ENCODE peak calls at places on chromosomes 5 and 9, in six cellular contexts. G is H1, N is IMR-90, U is neuronal stem cell, D is mesenchymal stem cell, T is mesendoderm. H is an unnamed sample.

GRCh38 chr5:76544268-76544926 is 78.8 kb downstream of the F2RL2 start:
- DNase-seq in N (peak; percentile 13), T (peak; percentile 71), G (no peak), D (peak; percentile 34), U (peak; percentile 8), H (no peak)

GRCh38 chr5:89878140-89878570 is 531.4 kb downstream of the CETN3 start:
- DNase-seq in D (peak; percentile 92), T (peak; percentile 73), N (peak; percentile 54), U (no peak), G (no peak), H (peak; percentile 12)

GRCh38 chr9:126337690-126338426 is 11.2 kb downstream of the MVB12B start:
- DNase-seq in G (no peak), D (no peak), N (no peak), U (no peak), T (no peak), H (peak; percentile 35)

GRCh38 chr5:125410501-125411162 is 664.2 kb upstream of the ZNF608 start:
- DNase-seq in G (no peak), U (no peak), T (no peak), N (peak; percentile 67), D (peak; percentile 57), H (peak; percentile 53)

GRCh38 chr5:157271740-157272271 is 5.9 kb downstream of the CYFIP2 start:
- DNase-seq in U (no peak), G (no peak), T (no peak), N (no peak), D (no peak), H (no peak)

GRCh38 chr9:136709454-136710109 is 2.8 kb upstream of the DIPK1B start:
- DNase-seq in U (no peak), N (no peak), G (no peak), T (no peak), D (no peak), H (no peak)

GRCh38 chr9:26426732-26427131 is 465.9 kb downstream of the CAAP1 start:
- DNase-seq in G (peak; percentile 49), D (no peak), U (no peak), N (no peak), T (peak; percentile 59), H (no peak)

GRCh38 chr5:134738963-134739661 is 764 bp downstream of the CAMLG start:
- DNase-seq in T (peak; percentile 76), U (peak; percentile 27), D (peak; percentile 73), N (peak; percentile 49), G (peak; percentile 57), H (peak; percentile 46)

GRCh38 chr9:134983506-134984371 is 66.0 kb upstream of the FCN1 start:
- DNase-seq in T (no peak), N (no peak), U (no peak), G (no peak), D (no peak), H (no peak)

GRCh38 chr5:108966910-108967309 is 219.2 kb downstream of the FER start:
- DNase-seq in N (no peak), U (no peak), T (peak; percentile 1), G (no peak), D (no peak), H (no peak)

GRCh38 chr9:88528356-88528755 is 6.6 kb upstream of the NXNL2 start:
- DNase-seq in T (no peak), G (no peak), D (peak; percentile 18), N (peak; percentile 33), U (no peak), H (no peak)

GRCh38 chr9:114930063-114930812 is at the start of gene TNFSF8:
- DNase-seq in N (no peak), U (no peak), G (no peak), D (no peak), T (no peak), H (no peak)

GRCh38 chr5:10452768-10453331 is 11.2 kb downstream of the ROPN1L start:
- DNase-seq in N (peak; percentile 95), T (peak; percentile 89), G (no peak), U (peak; percentile 49), D (peak; percentile 84), H (peak; percentile 73)

GRCh38 chr9:127463891-127464290 is 12.6 kb downstream of the LRSAM1 start:
- DNase-seq in U (no peak), T (no peak), G (no peak), N (peak; percentile 76), D (peak; percentile 40), H (no peak)

GRCh38 chr5:57539281-57539701 is 56.7 kb upstream of the ACTBL2 start:
- DNase-seq in D (peak; percentile 22), G (no peak), N (peak; percentile 74), U (no peak), T (no peak), H (no peak)

GRCh38 chr5:176514244-176514918 is 22.8 kb downstream of the RNF44 start:
- DNase-seq in T (no peak), U (no peak), G (no peak), N (no peak), D (no peak), H (peak; percentile 50)
- H3K79me1 ChIP-seq in T (no peaks in the 10 kb centered on the region), U (no peaks in the 10 kb centered on the region), G (no peaks in the 10 kb centered on the region), N (no peaks in the 10 kb centered on the region), D (peaks cover 2% of the 10 kb centered on the region), H (peaks cover 2% of the 10 kb centered on the region)

DNA sequence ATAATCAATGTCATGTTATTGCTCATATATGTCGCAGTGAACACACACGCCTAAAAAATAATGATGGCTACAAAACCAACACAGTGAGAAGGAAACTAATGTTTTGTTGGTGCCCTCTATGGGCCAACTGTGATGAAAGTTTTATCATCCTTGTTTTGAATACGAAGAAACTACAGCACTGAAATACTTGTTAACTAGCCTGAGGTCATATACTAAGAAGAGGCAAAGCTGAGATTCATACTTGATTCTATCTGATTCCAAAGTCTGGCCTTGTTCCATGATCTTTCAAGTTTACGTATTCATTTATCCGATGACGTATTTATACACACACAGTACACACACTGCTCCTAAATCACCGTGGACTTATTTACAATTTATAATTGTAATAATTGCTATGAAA is 16.1 kb upstream of the DRD1 start:
- DNase-seq in N (peak; percentile 33), T (peak; percentile 53), D (no peak), G (no peak), U (no peak), H (peak; percentile 77)
- H3K4me3 ChIP-seq in N (no peak overlapping the region), T (no peak overlapping the region), D (no peak overlapping the region), G (no peak overlapping the region), U (no peak overlapping the region), H (no peak overlapping the region)

GRCh38 chr9:72364679-72365524 is at the start of gene ZFAND5:
- DNase-seq in G (peak; percentile 94), D (peak; percentile 99), T (peak; percentile 98), U (peak; percentile 95), N (peak; percentile 98), H (peak; percentile 98)
- H4K8ac ChIP-seq in G (peak within 1 kb of the TSS; percentile 99), D (peak within 1 kb of the TSS; percentile 91), T (peak within 1 kb of the TSS; percentile 70), U (peak within 1 kb of the TSS; percentile 29), N (peak within 1 kb of the TSS; percentile 95), H (peak within 1 kb of the TSS; percentile 92)

GRCh38 chr5:53991942-53992341 is 318.4 kb downstream of the ARL15 start:
- DNase-seq in T (peak; percentile 39), D (no peak), N (no peak), G (no peak), U (no peak), H (no peak)
- H3K79me1 ChIP-seq in T (no peaks in the 10 kb centered on the region), D (peaks cover 2% of the 10 kb centered on the region), N (no peaks in the 10 kb centered on the region), G (no peaks in the 10 kb centered on the region), U (no peaks in the 10 kb centered on the region), H (no peaks in the 10 kb centered on the region)

H was measured in trophoblast cell.